ENCODE peak calls at places on chromosomes 6 and 20, in seven cellular contexts. H is Calu3, S is MM.1S, Z is GM13977, G is cardiac muscle cell, V is choroid plexus epithelial cell, Q is GM20000. N is an unnamed sample.

GRCh38 chr6:39476151-39476550 is 153.6 kb upstream of the KCNK16 start:
- DNase-seq in H (no peak), S (no peak), Z (no peak), G (no peak), V (no peak), Q (no peak), N (no peak)

GRCh38 chr6:125944434-125944816 is 12.1 kb upstream of the HINT3 start:
- DNase-seq in H (peak; percentile 59), S (no peak), Z (no peak), G (no peak), V (peak; percentile 84), Q (no peak), N (no peak)

GRCh38 chr6:132907915-132908314 is 93.5 kb downstream of the RPS12 start:
- DNase-seq in H (no peak), S (no peak), Z (no peak), G (no peak), V (peak; percentile 88), Q (no peak), N (no peak)

GRCh38 chr6:35808688-35809087 is 3.5 kb downstream of the LHFPL5 start:
- DNase-seq in H (no peak), S (no peak), Z (no peak), G (no peak), V (no peak), Q (no peak), N (no peak)

GRCh38 chr6:13413466-13413862 is 73.9 kb downstream of the GFOD1 start:
- DNase-seq in H (no peak), S (no peak), Z (no peak), G (no peak), V (peak; percentile 71), Q (no peak), N (no peak)

GRCh38 chr6:31035862-31036497 is 25.7 kb downstream of the MUC22 start:
- DNase-seq in H (no peak), S (no peak), Z (no peak), G (no peak), V (no peak), Q (no peak), N (no peak)

GRCh38 chr20:63733579-63734081 is 2.8 kb upstream of the LIME1 start:
- DNase-seq in H (no peak), S (no peak), Z (no peak), G (no peak), V (no peak), Q (no peak), N (no peak)

GRCh38 chr6:89955364-89955763 is 61.1 kb downstream of the GJA10 start:
- DNase-seq in H (no peak), S (peak; percentile 63), Z (no peak), G (no peak), V (no peak), Q (no peak), N (no peak)

GRCh38 chr6:80332013-80332412 is 225.5 kb downstream of the BCKDHB start:
- DNase-seq in H (no peak), S (no peak), Z (no peak), G (no peak), V (no peak), Q (no peak), N (no peak)

GRCh38 chr6:217048-217659 is 75.1 kb upstream of the DUSP22 start:
- DNase-seq in H (peak; percentile 13), S (peak; percentile 51), Z (no peak), G (peak; percentile 15), V (peak; percentile 16), Q (no peak), N (no peak)

GRCh38 chr6:96917098-96917497 is 7.4 kb upstream of the KLHL32 start:
- DNase-seq in H (no peak), S (no peak), Z (no peak), G (no peak), V (no peak), Q (no peak), N (no peak)

GRCh38 chr20:62914970-62915457 is 11.3 kb downstream of the DIDO1 start:
- DNase-seq in H (peak; percentile 62), S (no peak), Z (no peak), G (peak; percentile 42), V (peak; percentile 51), Q (no peak), N (no peak)

GRCh38 chr6:80181352-80182081 is 75.0 kb downstream of the BCKDHB start:
- DNase-seq in H (peak; percentile 6), S (peak; percentile 96), Z (peak; percentile 5), G (peak; percentile 46), V (no peak), Q (no peak), N (no peak)

GRCh38 chr6:107116328-107116892 is 1.1 kb upstream of the BEND3 start:
- DNase-seq in H (peak; percentile 24), S (peak; percentile 70), Z (peak; percentile 56), G (peak; percentile 71), V (peak; percentile 53), Q (peak; percentile 59), N (no peak)

GRCh38 chr20:37317316-37317715 is 27.9 kb downstream of the MANBAL start:
- DNase-seq in H (no peak), S (no peak), Z (no peak), G (no peak), V (no peak), Q (no peak), N (no peak)

GRCh38 chr20:32439132-32439829 is 81.2 kb downstream of the ASXL1 start:
- DNase-seq in H (no peak), S (no peak), Z (no peak), G (no peak), V (peak; percentile 47), Q (no peak), N (no peak)

GRCh38 chr6:35240838-35241801 is 18.4 kb upstream of the ZNF76 start:
- DNase-seq in H (peak; percentile 93), S (peak; percentile 61), Z (peak; percentile 88), G (peak; percentile 83), V (peak; percentile 69), Q (peak; percentile 82), N (peak; percentile 86)

GRCh38 chr6:126054802-126055201 is 68.5 kb downstream of the TRMT11 start:
- DNase-seq in H (no peak), S (no peak), Z (no peak), G (no peak), V (peak; percentile 18), Q (no peak), N (no peak)

GRCh38 chr20:36859282-36859555 is 16.7 kb upstream of the TLDC2 start:
- DNase-seq in H (no peak), S (no peak), Z (no peak), G (no peak), V (no peak), Q (no peak), N (no peak)

DNA sequence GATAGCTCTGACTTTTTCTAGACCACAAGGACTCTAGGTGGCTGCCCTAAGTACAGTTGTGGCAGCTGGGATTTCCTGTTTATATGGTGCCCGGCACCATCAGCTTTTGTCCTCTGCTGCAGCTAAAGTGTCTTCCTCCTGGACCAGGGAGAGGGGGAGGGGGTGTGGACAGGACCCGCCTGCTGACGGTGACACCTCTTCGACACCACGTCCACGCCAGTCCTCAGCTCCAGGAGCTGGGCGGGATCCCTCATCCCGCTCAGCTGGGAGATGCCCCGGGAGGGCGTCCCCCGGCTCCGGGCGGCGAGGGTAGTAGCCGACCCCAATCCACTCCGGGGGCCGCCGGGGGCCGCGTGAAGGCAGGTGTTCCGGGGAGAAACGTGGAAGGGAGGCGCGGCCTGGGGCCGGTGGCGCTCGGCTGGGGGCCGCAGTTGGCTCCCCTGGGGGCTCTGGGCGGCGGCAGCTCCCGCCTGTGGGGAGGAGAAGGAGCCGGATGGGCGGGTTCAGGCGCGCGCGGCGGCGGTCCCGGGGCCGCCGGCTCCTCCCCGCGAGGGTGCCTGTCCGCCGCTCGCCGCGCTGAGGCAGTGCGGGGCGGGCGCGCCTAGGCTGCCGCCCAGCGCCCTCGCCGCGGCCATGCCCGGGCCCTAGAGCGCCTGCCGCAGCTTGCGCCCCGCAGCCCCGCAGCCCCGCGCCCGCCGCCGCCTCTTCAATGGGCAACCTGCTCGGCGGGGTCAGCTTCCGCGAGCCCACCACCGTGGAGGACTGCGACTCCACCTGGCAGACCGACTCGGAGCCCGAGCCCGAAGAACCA is at the start of gene OGFRL1:
- DNase-seq in H (peak; percentile 86), S (peak; percentile 89), Z (peak; percentile 87), G (peak; percentile 86), V (peak; percentile 76), Q (peak; percentile 95), N (peak; percentile 87)
- TF ChIP-seq CTCF in H (no peak), S (no peak), Z (no peak), G (no peak), V (no peak), Q (peak; percentile 17), N (peak; percentile 26)

GRCh38 chr20:46021361-46022359 is 7.4 kb upstream of the SLC12A5 start:
- DNase-seq in H (peak; percentile 64), S (peak; percentile 45), Z (peak; percentile 79), G (peak; percentile 95), V (no peak), Q (peak; percentile 83), N (peak; percentile 86)

GRCh38 chr20:46022411-46023147 is 6.4 kb upstream of the SLC12A5 start:
- DNase-seq in H (peak; percentile 91), S (peak; percentile 49), Z (peak; percentile 86), G (peak; percentile 72), V (peak; percentile 26), Q (peak; percentile 87), N (peak; percentile 84)

GRCh38 chr20:46023999-46024398 is 5.0 kb upstream of the SLC12A5 start:
- DNase-seq in H (no peak), S (no peak), Z (no peak), G (no peak), V (no peak), Q (no peak), N (no peak)

GRCh38 chr20:46025376-46025783 is 3.6 kb upstream of the SLC12A5 start:
- DNase-seq in H (no peak), S (no peak), Z (no peak), G (no peak), V (no peak), Q (no peak), N (no peak)

DNA sequence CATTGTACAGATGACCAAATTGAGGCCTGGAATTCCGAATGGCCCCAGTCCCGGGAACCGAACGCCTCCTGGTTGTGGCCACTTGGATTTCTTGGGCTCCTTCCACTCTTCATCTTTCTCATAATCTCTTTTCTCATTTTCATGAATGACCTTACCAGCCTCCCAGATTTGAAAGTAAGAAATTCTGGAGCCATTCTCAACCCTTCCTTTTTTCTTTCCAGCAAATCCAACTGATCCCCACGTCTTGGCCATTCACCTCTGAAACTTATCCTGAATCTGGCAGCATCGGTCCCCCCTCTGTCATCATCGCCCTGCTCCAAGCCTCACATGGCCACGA is 5.9 kb upstream of the SLC12A5 start:
- DNase-seq in H (no peak), S (no peak), Z (no peak), G (no peak), V (no peak), Q (no peak), N (no peak)
- TF ChIP-seq CTCF in H (no peak), S (no peak), Z (no peak), G (no peak), V (no peak), Q (no peak), N (no peak)

DNA sequence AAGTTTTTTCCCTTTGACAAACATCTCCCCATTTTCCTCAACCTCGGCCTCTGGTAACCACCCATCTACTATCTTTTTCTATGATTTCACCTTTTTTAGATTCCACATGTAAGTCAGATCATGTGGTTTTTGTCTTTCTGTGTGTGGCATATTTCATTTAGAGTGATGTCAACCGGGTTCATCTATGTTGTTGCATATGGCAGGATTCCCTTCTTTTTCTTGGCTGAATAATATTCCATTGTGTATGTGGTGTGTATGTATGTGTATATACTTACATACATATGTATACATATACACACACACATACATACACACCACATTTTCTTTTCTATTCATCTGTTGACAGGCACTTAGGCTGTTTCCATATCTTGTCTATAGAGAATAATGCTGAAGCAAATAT is 22.2 kb upstream of the PHIP start:
- DNase-seq in H (no peak), S (no peak), Z (no peak), G (no peak), V (no peak), Q (no peak), N (no peak)
- TF ChIP-seq CTCF in H (no peak), S (no peak), Z (no peak), G (no peak), V (no peak), Q (no peak), N (no peak)

GRCh38 chr6:115133790-115134189 is 791.0 kb upstream of the HS3ST5 start:
- DNase-seq in H (no peak), S (no peak), Z (no peak), G (no peak), V (no peak), Q (no peak), N (no peak)
- TF ChIP-seq CTCF in H (no peak), S (no peak), Z (no peak), G (no peak), V (no peak), Q (no peak), N (no peak)

N was measured in GM13976.